ENCODE peak calls at places on chromosomes 6 and 20, in six cellular contexts. A, E, Q, Z, D and G are unnamed samples.

GRCh38 chr6:85124472-85125428 is 325.1 kb upstream of the NT5E start:
- DNase-seq in Z (no peak), E (peak; percentile 82), D (no peak), Q (no peak), A (no peak), G (no peak)

GRCh38 chr6:109453594-109454482 is 1.7 kb downstream of the MICAL1 start:
- DNase-seq in D (no peak), Z (no peak), Q (peak; percentile 61), E (no peak), A (no peak), G (peak; percentile 15)

GRCh38 chr6:144582939-144583613 is 297.9 kb downstream of the UTRN start:
- DNase-seq in E (no peak), Q (peak; percentile 69), A (peak; percentile 17), D (no peak), Z (peak; percentile 8), G (peak; percentile 41)

GRCh38 chr6:11263185-11263817 is 30.8 kb upstream of the NEDD9 start:
- DNase-seq in A (no peak), D (no peak), Z (no peak), E (no peak), Q (no peak), G (no peak)

GRCh38 chr6:150568560-150568959 is 31.1 kb upstream of the PLEKHG1 start:
- DNase-seq in Z (no peak), Q (no peak), A (no peak), E (no peak), D (no peak), G (no peak)

GRCh38 chr20:33531047-33531877 is 41.4 kb downstream of the CBFA2T2 start:
- DNase-seq in E (no peak), Z (no peak), A (no peak), Q (peak; percentile 45), D (no peak), G (no peak)

GRCh38 chr6:111481836-111482235 is 1.2 kb downstream of the REV3L start:
- DNase-seq in Q (no peak), Z (no peak), A (no peak), E (no peak), D (no peak), G (no peak)

GRCh38 chr20:51427625-51428291 is 114.8 kb downstream of the NFATC2 start:
- DNase-seq in D (no peak), Z (no peak), A (no peak), Q (no peak), E (no peak), G (no peak)

GRCh38 chr20:35299780-35300179 is 7.6 kb upstream of the FAM83C start:
- DNase-seq in Z (no peak), Q (no peak), A (no peak), E (no peak), D (no peak), G (no peak)